ENCODE peak calls at places on chromosomes 4 and X, in ten cellular contexts. Q is glutamatergic neuron, G is choroid plexus epithelial cell, N is fibroblast of lung, S is AG04450, V is epithelial cell of proximal tubule, K is AG10803, C is gastrocnemius medialis, A is astrocyte of the spinal cord, O is uterus. B is an unnamed sample.

GRCh38 chrX:125620715-125621587 is 301.3 kb downstream of the TEX13C start:
- DNase-seq in Q (no peak), N (no peak), A (no peak), V (no peak), G (no peak), O (no peak), S (no peak), C (no peak), K (no peak), B (no peak)

GRCh38 chrX:54446084-54446483 is 5.9 kb downstream of the TSR2 start:
- DNase-seq in O (no peak), Q (no peak), S (no peak), G (no peak), C (no peak), V (no peak), N (no peak), A (no peak), K (no peak), B (no peak)

GRCh38 chrX:69032601-69033000 is 132.7 kb downstream of the PJA1 start:
- DNase-seq in A (no peak), C (no peak), G (no peak), K (no peak), Q (no peak), N (no peak), O (no peak), S (no peak), V (no peak), B (no peak)

GRCh38 chrX:9738146-9738545 is 27.5 kb downstream of the GPR143 start:
- DNase-seq in Q (no peak), V (no peak), C (no peak), O (no peak), G (peak), S (no peak), N (no peak), A (no peak), K (no peak), B (no peak)

GRCh38 chr4:95268819-95269565 is 279.8 kb downstream of the UNC5C start:
- DNase-seq in A (peak), G (peak), V (no peak), S (no peak), O (no peak), C (no peak), Q (no peak), N (peak), K (no peak), B (no peak)

GRCh38 chrX:16445166-16445752 is 204.7 kb upstream of the S100G start:
- DNase-seq in G (peak), N (peak), A (peak), C (peak), K (no peak), O (no peak), V (no peak), Q (peak), S (no peak), B (peak)

GRCh38 chr4:183342541-183343533 is 20.6 kb upstream of the CLDN24 start:
- DNase-seq in C (no peak), O (no peak), V (no peak), N (no peak), G (peak), A (no peak), K (peak), Q (no peak), S (no peak), B (no peak)

GRCh38 chrX:12548746-12549145 is 242.5 kb upstream of the PRPS2 start:
- DNase-seq in G (peak), O (no peak), S (peak), V (no peak), K (peak), N (peak), A (peak), Q (no peak), C (no peak), B (no peak)

GRCh38 chr4:151674804-151675290 is 86.0 kb downstream of the GATB start:
- DNase-seq in S (no peak), N (peak), Q (peak), K (peak), A (peak), O (peak), C (no peak), G (peak), V (no peak), B (no peak)

GRCh38 chr4:183636488-183636887 is 22.5 kb downstream of the RWDD4 start:
- DNase-seq in V (no peak), Q (no peak), G (peak), K (no peak), O (no peak), A (peak), S (no peak), N (no peak), C (no peak), B (no peak)

GRCh38 chr4:53854991-53855885 is 209.2 kb downstream of the CHIC2 start:
- DNase-seq in N (peak), C (no peak), V (no peak), G (peak), O (no peak), A (peak), K (peak), S (no peak), Q (no peak), B (peak)

GRCh38 chr4:175109933-175110332 is 191.8 kb downstream of the ADAM29 start:
- DNase-seq in G (no peak), O (no peak), V (no peak), C (no peak), N (no peak), Q (no peak), S (no peak), K (no peak), A (no peak), B (no peak)
- TF ChIP-seq CTCF in G (no peak), O (no peak), V (no peak), C (no peak), N (no peak), Q (no peak), S (no peak), K (no peak), A (no peak), B (no peak)

GRCh38 chr4:47013373-47013772 is 18.0 kb upstream of the GABRB1 start:
- DNase-seq in Q (no peak), K (no peak), N (no peak), O (no peak), G (no peak), C (no peak), S (no peak), V (no peak), A (no peak), B (no peak)
- TF ChIP-seq CTCF in Q (no peak), K (no peak), N (no peak), O (no peak), G (no peak), C (no peak), S (no peak), V (no peak), A (no peak), B (no peak)

GRCh38 chr4:127124919-127125318 is 507.8 kb upstream of the INTU start:
- DNase-seq in V (no peak), C (no peak), S (no peak), O (no peak), G (peak), A (peak), K (peak), N (peak), Q (no peak), B (peak)
- TF ChIP-seq CTCF in V (peak), C (no peak), S (peak), O (no peak), G (peak), A (peak), K (peak), N (no peak), Q (no peak), B (peak)

GRCh38 chr4:104516884-104517283 is 22.2 kb upstream of the CXXC4 start:
- DNase-seq in N (no peak), Q (no peak), O (no peak), G (no peak), K (no peak), A (no peak), S (no peak), C (no peak), V (no peak), B (no peak)
- TF ChIP-seq CTCF in N (no peak), Q (no peak), O (no peak), G (no peak), K (no peak), A (no peak), S (no peak), C (no peak), V (no peak), B (no peak)

GRCh38 chrX:24693453-24694202 is at the start of gene POLA1:
- DNase-seq in Q (peak), O (peak), A (peak), V (peak), K (peak), N (peak), S (peak), G (peak), C (peak), B (peak)
- TF ChIP-seq CTCF in Q (no peak), O (no peak), A (no peak), V (peak), K (peak), N (peak), S (peak), G (peak), C (no peak), B (peak)

GRCh38 chr4:187632260-187633010 is 363.1 kb upstream of the ZFP42 start:
- DNase-seq in C (no peak), Q (no peak), O (no peak), K (no peak), S (no peak), G (peak), A (peak), N (no peak), V (no peak), B (no peak)

GRCh38 chr4:187633245-187633644 is 362.3 kb upstream of the ZFP42 start:
- DNase-seq in O (no peak), A (no peak), N (no peak), G (no peak), K (no peak), Q (no peak), V (no peak), C (no peak), S (no peak), B (no peak)
- TF ChIP-seq CTCF in O (no peak), A (no peak), N (no peak), G (no peak), K (no peak), Q (no peak), V (no peak), C (no peak), S (no peak), B (no peak)

GRCh38 chrX:136574548-136574947 is 42.5 kb downstream of the VGLL1 start:
- DNase-seq in G (peak), N (no peak), S (no peak), K (no peak), A (no peak), C (no peak), V (no peak), O (no peak), Q (no peak), B (no peak)

GRCh38 chrX:136582624-136583023 is 50.6 kb downstream of the VGLL1 start:
- DNase-seq in Q (no peak), O (no peak), K (no peak), A (no peak), S (no peak), N (no peak), V (no peak), G (no peak), C (no peak), B (no peak)

GRCh38 chrX:136572030-136572429 is 40.0 kb downstream of the VGLL1 start:
- DNase-seq in S (no peak), V (no peak), G (peak), N (no peak), A (no peak), K (no peak), C (no peak), Q (no peak), O (no peak), B (no peak)

GRCh38 chrX:136580316-136580715 is 48.3 kb downstream of the VGLL1 start:
- DNase-seq in N (no peak), C (no peak), S (no peak), O (no peak), A (no peak), V (no peak), K (no peak), G (no peak), Q (no peak), B (no peak)

DNA sequence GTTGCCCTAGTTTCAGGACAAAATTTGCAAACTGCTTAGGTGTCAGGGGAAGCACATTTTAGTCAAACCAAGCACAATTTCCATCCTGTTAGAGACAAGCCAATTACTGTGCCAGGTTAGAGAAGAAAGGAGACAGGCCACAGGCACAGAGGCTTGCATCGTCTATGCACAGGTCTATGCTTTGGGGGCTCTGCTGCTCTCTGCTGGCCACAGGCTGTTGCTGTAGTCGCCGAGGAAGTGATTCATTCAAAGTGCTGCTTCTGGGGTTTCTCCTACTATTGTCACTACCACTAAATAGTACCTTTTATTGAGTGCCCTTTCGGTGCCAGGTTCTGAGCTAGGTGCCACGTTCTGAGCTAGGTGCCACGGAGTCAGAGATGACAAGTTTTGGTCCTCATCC is 45.5 kb downstream of the VGLL1 start:
- DNase-seq in V (no peak), K (peak), Q (peak), A (peak), O (peak), G (peak), S (peak), N (peak), C (peak), B (peak)
- TF ChIP-seq CTCF in V (peak), K (peak), Q (peak), A (peak), O (peak), G (peak), S (peak), N (peak), C (peak), B (peak)

DNA sequence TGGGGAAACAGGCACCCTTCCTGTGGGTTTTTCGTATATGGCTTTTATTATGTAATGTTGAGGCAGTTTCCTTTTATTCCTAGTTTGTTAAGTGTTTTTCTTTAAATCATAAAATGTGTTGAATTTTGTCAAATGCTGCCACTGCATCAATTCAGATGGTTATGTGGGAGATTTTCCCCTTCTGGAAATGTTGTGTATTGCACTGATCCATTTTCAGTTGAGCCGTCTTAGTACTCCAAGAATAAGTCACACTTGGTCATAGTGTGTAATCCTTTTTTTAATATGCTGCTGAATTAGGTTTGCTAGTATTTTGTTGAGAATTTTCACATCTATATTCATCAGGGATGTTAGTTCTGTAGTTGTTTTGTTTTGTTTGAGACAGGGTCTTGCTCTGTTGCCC is 9.5 kb upstream of the CTBP1 start:
- DNase-seq in K (no peak), G (no peak), C (no peak), Q (no peak), A (no peak), O (no peak), N (no peak), S (no peak), V (no peak), B (no peak)
- TF ChIP-seq CTCF in K (peak), G (peak), C (no peak), Q (peak), A (no peak), O (no peak), N (no peak), S (no peak), V (no peak), B (peak)

DNA sequence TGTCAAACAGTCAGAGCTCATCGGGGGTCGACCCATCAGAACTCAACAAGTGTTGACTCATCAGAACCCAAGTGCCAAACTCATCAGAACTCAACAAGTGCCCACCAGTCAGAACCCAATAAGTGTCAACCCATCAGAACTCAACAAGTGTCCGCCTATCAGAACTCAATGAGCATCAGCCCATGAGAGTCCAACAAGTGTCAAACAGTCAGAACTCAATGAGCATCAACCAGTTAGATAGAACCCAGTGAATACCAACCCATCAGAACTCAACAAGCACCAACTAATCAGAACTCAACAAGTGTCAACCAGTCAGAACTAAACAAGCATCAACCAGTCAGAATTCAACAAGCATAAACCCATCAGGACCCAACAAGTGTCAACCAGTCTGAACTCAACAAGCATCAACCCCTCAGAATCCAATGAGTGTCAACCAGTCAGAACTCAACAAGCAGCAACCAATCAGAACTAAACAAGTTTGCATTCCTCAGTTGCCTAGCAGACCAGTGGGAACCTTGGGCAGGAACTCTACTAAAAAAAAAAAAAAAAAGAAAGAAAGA is 115.3 kb downstream of the PRKX start:
- DNase-seq in A (no peak), Q (no peak), N (no peak), S (no peak), C (no peak), K (no peak), V (no peak), O (no peak), G (no peak), B (no peak)
- TF ChIP-seq CTCF in A (no peak), Q (no peak), N (no peak), S (no peak), C (no peak), K (no peak), V (no peak), O (no peak), G (no peak), B (no peak)